ENCODE peak calls at places on chromosomes 5 and 9, in ten cellular contexts. Y, L, N, U, V, S, Z, Q, K and T are unnamed samples. For H3K27me3, the result is how much of the 10 kb centered on the place peaks cover.

GRCh38 chr9:108919517-108919916 is 14.4 kb downstream of the ELP1 start:
- DNase-seq in K (no peak), Y (no peak), U (no peak), Q (no peak), S (no peak), V (no peak), N (no peak), Z (no peak), L (no peak), T (no peak)

GRCh38 chr9:131709741-131710499 is 30.0 kb downstream of the RAPGEF1 start:
- DNase-seq in V (no peak), Z (peak), Q (no peak), S (no peak), Y (no peak), L (peak), U (no peak), N (peak), K (no peak), T (no peak)

GRCh38 chr5:113162770-113163169 is 186.2 kb downstream of the DCP2 start:
- DNase-seq in K (no peak), Z (no peak), L (peak), S (no peak), N (peak), Y (no peak), V (no peak), U (no peak), Q (no peak), T (no peak)

GRCh38 chr9:21747171-21747570 is 55.3 kb upstream of the MTAP start:
- DNase-seq in L (peak), Q (no peak), Z (no peak), Y (no peak), V (no peak), N (peak), S (no peak), U (no peak), K (no peak), T (no peak)

GRCh38 chr5:179285236-179285635 is 60.0 kb downstream of the ADAMTS2 start:
- DNase-seq in L (no peak), Z (no peak), S (peak), Q (no peak), Y (no peak), U (peak), N (no peak), V (no peak), K (no peak), T (no peak)

GRCh38 chr5:74035521-74035937 is 409.5 kb downstream of the ARHGEF28 start:
- DNase-seq in Q (no peak), Y (no peak), U (peak), Z (no peak), K (no peak), N (no peak), S (peak), L (peak), V (no peak), T (no peak)

GRCh38 chr9:116087751-116088194 is 65.8 kb upstream of the PAPPA start:
- DNase-seq in K (no peak), V (peak), N (no peak), Y (no peak), U (no peak), Q (no peak), L (peak), S (peak), Z (no peak), T (no peak)

GRCh38 chr5:104171958-104172357 is 609.4 kb upstream of the NUDT12 start:
- DNase-seq in Q (no peak), L (no peak), K (no peak), S (no peak), V (no peak), Y (no peak), U (no peak), N (no peak), Z (no peak), T (no peak)

GRCh38 chr5:173941758-173942401 is 47.1 kb upstream of the C5orf47 start:
- DNase-seq in U (no peak), K (no peak), L (no peak), V (no peak), S (no peak), Q (no peak), N (no peak), Y (no peak), Z (no peak), T (no peak)

GRCh38 chr5:142640316-142641005 is 45.4 kb downstream of the FGF1 start:
- DNase-seq in S (no peak), Z (no peak), Q (no peak), N (no peak), V (no peak), K (no peak), L (no peak), Y (no peak), U (no peak), T (no peak)

GRCh38 chr5:51380603-51381207 is 2.5 kb upstream of the ISL1 start:
- DNase-seq in S (no peak), U (no peak), V (no peak), K (peak), L (no peak), Z (no peak), Y (no peak), N (no peak), Q (no peak), T (no peak)

GRCh38 chr9:78238061-78239038 is 2.5 kb downstream of the CEP78 start:
- DNase-seq in N (no peak), Q (no peak), K (no peak), U (no peak), V (no peak), L (no peak), S (no peak), Z (peak), Y (no peak), T (no peak)

GRCh38 chr9:16460711-16461110 is 409.8 kb downstream of the BNC2 start:
- DNase-seq in S (no peak), V (no peak), N (no peak), U (no peak), L (no peak), K (no peak), Y (no peak), Q (no peak), Z (no peak), T (no peak)

GRCh38 chr5:181133083-181133482 is 2.1 kb upstream of the OR2V1 start:
- DNase-seq in Z (no peak), Y (no peak), K (no peak), S (no peak), U (no peak), N (no peak), Q (no peak), V (no peak), L (no peak), T (no peak)

GRCh38 chr5:132070460-132071337 is 2.9 kb upstream of the CSF2 start:
- DNase-seq in Y (no peak), S (no peak), U (no peak), K (no peak), Q (no peak), L (peak), N (no peak), Z (no peak), V (no peak), T (no peak)

GRCh38 chr5:124902097-124902821 is 155.8 kb upstream of the ZNF608 start:
- DNase-seq in N (no peak), Y (no peak), K (no peak), Q (no peak), Z (no peak), U (no peak), S (peak), V (no peak), L (peak), T (no peak)

GRCh38 chr5:146283344-146283761 is 55.3 kb upstream of the POU4F3 start:
- DNase-seq in Z (no peak), S (no peak), V (peak), Q (no peak), Y (no peak), N (peak), K (no peak), L (peak), U (no peak), T (no peak)

GRCh38 chr9:129225815-129226214 is 47.8 kb upstream of the IER5L start:
- DNase-seq in K (peak), L (peak), U (peak), N (peak), V (no peak), S (peak), Z (peak), Y (no peak), Q (peak), T (peak)

GRCh38 chr5:5372930-5373329 is 49.5 kb upstream of the ICE1 start:
- DNase-seq in U (no peak), Q (no peak), Y (no peak), N (no peak), S (no peak), Z (no peak), V (no peak), K (no peak), L (no peak), T (no peak)

GRCh38 chr5:53407373-53407772 is 73.1 kb upstream of the FST start:
- DNase-seq in N (no peak), L (peak), Y (no peak), Q (no peak), V (no peak), K (no peak), S (no peak), Z (no peak), U (no peak), T (no peak)

GRCh38 chr5:37933586-37933985 is 93.7 kb upstream of the GDNF start:
- DNase-seq in Q (no peak), U (no peak), Z (no peak), V (no peak), Y (no peak), L (no peak), S (no peak), N (no peak), K (no peak), T (no peak)

GRCh38 chr5:6829150-6829784 is 116.0 kb downstream of the TENT4A start:
- DNase-seq in N (no peak), Z (no peak), V (no peak), K (no peak), S (no peak), Q (no peak), Y (no peak), U (no peak), L (no peak), T (no peak)

GRCh38 chr5:120388016-120388781 is 75.9 kb upstream of the PRR16 start:
- DNase-seq in N (no peak), S (no peak), Z (no peak), Q (no peak), K (peak), V (peak), Y (no peak), L (peak), U (no peak), T (no peak)

GRCh38 chr5:179599566-179599965 is 23.9 kb downstream of the HNRNPH1 start:
- DNase-seq in Y (no peak), U (no peak), L (no peak), S (no peak), Z (no peak), Q (no peak), K (no peak), N (no peak), V (no peak), T (no peak)

GRCh38 chr5:179154991-179155955 is 95.1 kb downstream of the ZNF354C start:
- DNase-seq in Q (no peak), N (no peak), Z (no peak), U (no peak), L (no peak), S (no peak), Y (no peak), K (peak), V (no peak), T (no peak)

GRCh38 chr5:124706729-124707361 is 39.6 kb downstream of the ZNF608 start:
- DNase-seq in K (no peak), L (peak), Q (peak), U (peak), Z (no peak), S (no peak), N (no peak), V (peak), Y (no peak), T (no peak)

GRCh38 chr5:147906326-147907095 is at the start of gene C5orf46:
- DNase-seq in Z (no peak), L (peak), S (no peak), N (no peak), U (no peak), Y (no peak), V (no peak), Q (no peak), K (no peak), T (no peak)

GRCh38 chr9:95167998-95168397 is 149.5 kb downstream of the FANCC start:
- DNase-seq in Q (peak), L (peak), Z (peak), K (peak), V (peak), S (peak), U (no peak), Y (no peak), N (peak), T (peak)

GRCh38 chr5:67181648-67182218 is 14.9 kb downstream of the CD180 start:
- DNase-seq in V (no peak), L (no peak), Z (no peak), K (peak), S (no peak), Q (no peak), U (no peak), N (no peak), Y (no peak), T (no peak)

GRCh38 chr5:115418788-115419187 is 122.3 kb upstream of the CCDC112 start:
- DNase-seq in N (no peak), Y (no peak), Q (peak), Z (no peak), L (no peak), K (no peak), U (no peak), V (no peak), S (no peak), T (no peak)

GRCh38 chr5:93433422-93433821 is 147.6 kb downstream of the NR2F1-AS1 start:
- DNase-seq in L (peak), K (no peak), V (peak), Q (no peak), N (no peak), U (no peak), Y (no peak), Z (no peak), S (no peak), T (no peak)

GRCh38 chr5:128736567-128736966 is 198.5 kb upstream of the FBN2 start:
- DNase-seq in V (no peak), K (no peak), Z (no peak), S (no peak), U (no peak), N (no peak), Y (no peak), L (peak), Q (peak), T (no peak)

GRCh38 chr5:171997011-171997410 is 9.4 kb downstream of the FBXW11 start:
- DNase-seq in N (no peak), Z (no peak), K (no peak), V (no peak), Y (no peak), U (no peak), S (no peak), Q (no peak), L (no peak), T (no peak)

GRCh38 chr5:127561254-127561653 is 43.8 kb downstream of the PRRC1 start:
- DNase-seq in V (peak), N (no peak), K (no peak), U (no peak), L (peak), Q (no peak), Z (no peak), Y (no peak), S (no peak), T (no peak)

GRCh38 chr9:131732636-131733340 is 7.1 kb downstream of the RAPGEF1 start:
- DNase-seq in Z (peak), K (peak), S (peak), N (no peak), L (no peak), U (no peak), Y (no peak), Q (no peak), V (no peak), T (no peak)

GRCh38 chr5:2254404-2254803 is 371.7 kb upstream of the IRX4 start:
- DNase-seq in S (no peak), K (no peak), N (no peak), Z (no peak), L (no peak), U (no peak), Q (no peak), Y (no peak), V (no peak), T (no peak)
- H3K27me3 ChIP-seq in S (under half), K (under half), N (under half), Z (under half), L (under half), U (under half), Q (under half), Y (under half), V (under half), T (under half)

GRCh38 chr9:27292646-27293045 is 4.3 kb downstream of the EQTN start:
- DNase-seq in Q (no peak), U (no peak), S (no peak), K (no peak), V (peak), Z (no peak), L (peak), N (no peak), Y (no peak), T (no peak)
- H3K27me3 ChIP-seq in Q (under half), U (under half), S (under half), K (under half), V (under half), Z (under half), L (under half), N (under half), Y (under half), T (under half)

DNA sequence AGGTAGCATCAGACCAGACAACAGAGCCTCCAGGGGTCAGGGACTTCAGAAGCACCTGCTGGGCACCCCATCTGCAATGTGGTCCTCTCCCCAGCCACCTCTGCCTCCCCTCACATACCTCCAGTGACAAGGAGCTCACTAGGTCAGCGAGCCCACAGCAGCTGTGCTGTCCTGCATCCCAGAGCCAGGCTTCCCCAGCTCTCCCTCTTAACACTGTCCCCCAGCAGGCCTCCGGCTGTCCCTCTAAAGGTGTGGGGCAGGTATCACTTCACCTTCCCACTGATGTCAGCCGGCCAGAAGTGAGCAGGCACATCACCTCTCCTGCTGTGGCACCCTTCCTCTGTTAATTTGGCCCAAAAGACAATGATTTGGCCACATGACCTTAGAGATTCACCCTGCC is 83.6 kb downstream of the LMX1B start:
- DNase-seq in L (no peak), K (no peak), Q (no peak), S (no peak), U (no peak), Y (no peak), Z (no peak), N (no peak), V (no peak), T (no peak)
- H3K27me3 ChIP-seq in L (under half), K (under half), Q (half or more), S (under half), U (under half), Y (under half), Z (under half), N (under half), V (under half), T (under half)

GRCh38 chr5:526456-527088 is 2.3 kb upstream of the SLC9A3 start:
- DNase-seq in Z (no peak), Y (no peak), U (no peak), V (no peak), K (no peak), L (no peak), S (no peak), N (no peak), Q (no peak), T (no peak)
- H3K27me3 ChIP-seq in Z (under half), Y (under half), U (under half), V (half or more), K (under half), L (half or more), S (half or more), N (half or more), Q (half or more), T (under half)

GRCh38 chr9:76800901-76801300 is 36.7 kb downstream of the PCA3 start:
- DNase-seq in Y (no peak), N (no peak), V (no peak), Z (no peak), U (no peak), S (no peak), K (no peak), L (no peak), Q (no peak), T (no peak)

GRCh38 chr9:76798527-76798926 is 34.3 kb downstream of the PCA3 start:
- DNase-seq in Y (no peak), V (no peak), K (no peak), N (no peak), L (no peak), U (no peak), Z (no peak), Q (no peak), S (no peak), T (no peak)

GRCh38 chr9:76803083-76803482 is 38.8 kb downstream of the PCA3 start:
- DNase-seq in V (no peak), L (no peak), S (no peak), U (no peak), Z (no peak), K (no peak), Y (no peak), N (no peak), Q (no peak), T (no peak)

GRCh38 chr9:76796296-76796695 is 32.1 kb downstream of the PCA3 start:
- DNase-seq in N (no peak), U (no peak), Z (no peak), Q (no peak), L (no peak), V (no peak), S (no peak), K (no peak), Y (no peak), T (no peak)

DNA sequence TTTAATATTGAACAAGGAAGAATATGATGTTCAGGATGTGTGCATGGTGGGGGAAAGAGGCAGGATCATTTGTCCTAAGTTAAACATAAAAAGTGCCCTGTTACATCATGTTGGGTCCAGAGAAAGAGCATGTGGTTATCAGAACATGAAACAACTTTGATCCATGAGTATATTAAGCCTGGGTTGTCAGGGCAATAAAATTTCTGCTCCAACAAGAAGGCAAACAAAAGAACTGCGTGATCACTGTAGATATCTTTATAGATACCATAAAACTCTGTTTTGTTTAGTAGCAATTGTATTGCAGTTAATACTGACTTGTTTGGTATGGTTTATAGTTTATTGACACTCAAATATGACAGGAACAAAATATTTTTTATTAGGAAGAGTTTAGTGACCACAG is 35.2 kb downstream of the PCA3 start:
- DNase-seq in U (no peak), L (no peak), Z (no peak), V (no peak), N (no peak), S (no peak), K (no peak), Y (no peak), Q (no peak), T (no peak)
- H3K27me3 ChIP-seq in U (under half), L (under half), Z (under half), V (under half), N (under half), S (under half), K (under half), Y (under half), Q (under half), T (under half)

GRCh38 chr5:177403826-177404640 is 3.6 kb upstream of the PFN3 start:
- DNase-seq in U (peak), L (peak), Q (peak), V (peak), Y (no peak), S (peak), Z (peak), K (peak), N (no peak), T (peak)
- H3K27me3 ChIP-seq in U (under half), L (under half), Q (under half), V (under half), Y (under half), S (half or more), Z (under half), K (half or more), N (under half), T (under half)

DNA sequence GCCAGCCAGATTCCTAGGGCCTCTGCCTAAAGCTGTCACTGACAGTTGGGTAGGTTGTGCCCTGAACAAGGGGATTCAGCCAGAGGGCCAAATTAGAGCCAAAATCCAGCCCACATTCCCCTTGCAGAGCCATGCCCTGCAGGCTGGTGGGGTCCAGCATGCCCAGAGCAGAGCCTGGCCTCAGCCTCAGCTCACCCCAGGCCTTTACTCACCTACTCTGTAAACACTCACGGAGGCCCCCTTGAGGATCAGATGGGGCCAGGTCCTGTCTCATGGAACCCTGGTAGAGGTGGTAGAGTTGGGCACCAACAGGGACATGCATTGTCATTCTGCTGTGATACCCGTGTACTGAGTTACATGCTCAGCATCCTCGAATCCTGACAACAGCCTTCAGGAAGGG is 74.9 kb downstream of the LMX1B start:
- DNase-seq in Z (no peak), K (no peak), N (no peak), Q (no peak), V (no peak), S (no peak), U (no peak), Y (no peak), L (no peak), T (no peak)
- H3K27me3 ChIP-seq in Z (under half), K (under half), N (under half), Q (half or more), V (under half), S (under half), U (under half), Y (under half), L (under half), T (under half)

DNA sequence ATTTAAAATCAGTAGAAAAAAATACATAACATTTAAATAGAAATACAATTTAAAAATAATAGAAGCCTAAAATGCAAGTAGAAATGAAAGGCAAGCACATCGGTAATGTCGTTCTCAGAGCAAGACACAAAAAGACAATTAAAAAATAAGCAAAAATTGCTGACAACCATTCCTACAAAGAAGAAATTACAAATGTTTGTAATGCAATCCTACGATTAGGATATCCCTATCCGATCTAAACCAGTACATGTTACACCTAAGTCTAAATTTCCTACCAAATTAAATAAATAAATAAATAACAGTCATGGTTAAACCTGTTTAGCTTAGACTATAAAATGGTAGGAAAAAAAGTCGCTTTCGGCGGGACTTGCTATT is 90.0 kb downstream of the ANXA2R start:
- DNase-seq in Z (no peak), Y (no peak), U (no peak), N (no peak), Q (no peak), K (no peak), V (no peak), L (no peak), S (no peak), T (no peak)
- H3K27me3 ChIP-seq in Z (under half), Y (under half), U (under half), N (under half), Q (half or more), K (under half), V (under half), L (under half), S (under half), T (under half)